ENCODE peak calls at places on chromosomes 11 and 22, in four cellular contexts. One of them, this sample, is unnamed.

GRCh38 chr11:94767701-94768601 is at the start of gene AMOTL1:
- DNase-seq in endothelial cell of umbilical vein: peak
- DNase-seq in HCT116: peak
- DNase-seq in adrenal gland: peak
- DNase-seq in this sample: peak

GRCh38 chr11:75524576-75525432 is 937 bp downstream of the GDPD5 start:
- DNase-seq in adrenal gland: peak
- DNase-seq in HCT116: no peak
- DNase-seq in endothelial cell of umbilical vein: peak
- DNase-seq in this sample: peak

GRCh38 chr11:126359431-126360048 is 4.1 kb downstream of the ST3GAL4 start:
- DNase-seq in endothelial cell of umbilical vein: no peak
- DNase-seq in adrenal gland: peak
- DNase-seq in HCT116: no peak
- DNase-seq in this sample: peak

GRCh38 chr22:35910013-35910860 is 118.4 kb downstream of the RBFOX2 start:
- DNase-seq in HCT116: no peak
- DNase-seq in endothelial cell of umbilical vein: peak
- DNase-seq in adrenal gland: no peak
- DNase-seq in this sample: no peak

GRCh38 chr11:10305262-10305963 is 540 bp downstream of the ADM start:
- DNase-seq in HCT116: no peak
- DNase-seq in endothelial cell of umbilical vein: no peak
- DNase-seq in adrenal gland: peak
- DNase-seq in this sample: peak

GRCh38 chr11:11806586-11806985 is 35.2 kb upstream of the USP47 start:
- DNase-seq in HCT116: no peak
- DNase-seq in endothelial cell of umbilical vein: no peak
- DNase-seq in adrenal gland: no peak
- DNase-seq in this sample: no peak

GRCh38 chr11:75773595-75774353 is 5.2 kb downstream of the DGAT2 start:
- DNase-seq in adrenal gland: no peak
- DNase-seq in endothelial cell of umbilical vein: no peak
- DNase-seq in HCT116: no peak
- DNase-seq in this sample: no peak

GRCh38 chr22:43566021-43566420 is 154.2 kb downstream of the MPPED1 start:
- DNase-seq in endothelial cell of umbilical vein: no peak
- DNase-seq in HCT116: no peak
- DNase-seq in adrenal gland: no peak
- DNase-seq in this sample: no peak

GRCh38 chr11:11044137-11044855 is 186.4 kb upstream of the ZBED5 start:
- DNase-seq in endothelial cell of umbilical vein: no peak
- DNase-seq in adrenal gland: no peak
- DNase-seq in HCT116: no peak
- DNase-seq in this sample: no peak

GRCh38 chr11:2688381-2689231 is 11.2 kb downstream of the KCNQ1OT1 start:
- DNase-seq in endothelial cell of umbilical vein: no peak
- DNase-seq in adrenal gland: peak
- DNase-seq in HCT116: no peak
- DNase-seq in this sample: no peak

GRCh38 chr22:39380331-39380730 is 19.2 kb upstream of the TAB1 start:
- DNase-seq in endothelial cell of umbilical vein: no peak
- DNase-seq in HCT116: no peak
- DNase-seq in adrenal gland: no peak
- DNase-seq in this sample: no peak

GRCh38 chr11:32210601-32211000 is 119.7 kb downstream of the RCN1 start:
- DNase-seq in endothelial cell of umbilical vein: no peak
- DNase-seq in HCT116: no peak
- DNase-seq in adrenal gland: no peak
- DNase-seq in this sample: no peak

GRCh38 chr11:79466411-79466810 is 25.6 kb upstream of the TENM4 start:
- DNase-seq in adrenal gland: no peak
- DNase-seq in endothelial cell of umbilical vein: no peak
- DNase-seq in HCT116: no peak
- DNase-seq in this sample: no peak

GRCh38 chr11:9953994-9954626 is 290.2 kb downstream of the SWAP70 start:
- DNase-seq in HCT116: no peak
- DNase-seq in adrenal gland: no peak
- DNase-seq in endothelial cell of umbilical vein: no peak
- DNase-seq in this sample: no peak

GRCh38 chr11:12124306-12124705 is 13.9 kb downstream of the MICAL2 start:
- DNase-seq in adrenal gland: no peak
- DNase-seq in HCT116: no peak
- DNase-seq in endothelial cell of umbilical vein: no peak
- DNase-seq in this sample: peak

GRCh38 chr11:35013514-35014191 is 97.2 kb downstream of the PDHX start:
- DNase-seq in endothelial cell of umbilical vein: no peak
- DNase-seq in adrenal gland: no peak
- DNase-seq in HCT116: no peak
- DNase-seq in this sample: no peak

GRCh38 chr11:2944953-2945756 is 15.9 kb upstream of the PHLDA2 start:
- DNase-seq in adrenal gland: peak
- DNase-seq in endothelial cell of umbilical vein: peak
- DNase-seq in HCT116: no peak
- DNase-seq in this sample: peak

GRCh38 chr11:76269247-76269646 is 62.9 kb upstream of the WNT11 start:
- DNase-seq in HCT116: no peak
- DNase-seq in endothelial cell of umbilical vein: no peak
- DNase-seq in adrenal gland: peak
- DNase-seq in this sample: no peak

GRCh38 chr22:40363059-40363458 is 7.3 kb upstream of the SGSM3 start:
- DNase-seq in endothelial cell of umbilical vein: no peak
- DNase-seq in adrenal gland: no peak
- DNase-seq in HCT116: no peak
- DNase-seq in this sample: no peak

GRCh38 chr11:6233984-6234313 is 487 bp downstream of the FHIP1B start:
- DNase-seq in endothelial cell of umbilical vein: no peak
- DNase-seq in HCT116: no peak
- DNase-seq in adrenal gland: no peak
- DNase-seq in this sample: no peak

GRCh38 chr11:6232899-6233298 is 1.5 kb downstream of the FHIP1B start:
- DNase-seq in HCT116: no peak
- DNase-seq in endothelial cell of umbilical vein: no peak
- DNase-seq in adrenal gland: no peak
- DNase-seq in this sample: peak

GRCh38 chr11:6237903-6238302 is 986 bp upstream of the CNGA4 start:
- DNase-seq in endothelial cell of umbilical vein: no peak
- DNase-seq in HCT116: no peak
- DNase-seq in adrenal gland: no peak
- DNase-seq in this sample: no peak

GRCh38 chr11:6237271-6237670 is 1.6 kb upstream of the CNGA4 start:
- DNase-seq in HCT116: no peak
- DNase-seq in adrenal gland: no peak
- DNase-seq in endothelial cell of umbilical vein: no peak
- DNase-seq in this sample: no peak

DNA sequence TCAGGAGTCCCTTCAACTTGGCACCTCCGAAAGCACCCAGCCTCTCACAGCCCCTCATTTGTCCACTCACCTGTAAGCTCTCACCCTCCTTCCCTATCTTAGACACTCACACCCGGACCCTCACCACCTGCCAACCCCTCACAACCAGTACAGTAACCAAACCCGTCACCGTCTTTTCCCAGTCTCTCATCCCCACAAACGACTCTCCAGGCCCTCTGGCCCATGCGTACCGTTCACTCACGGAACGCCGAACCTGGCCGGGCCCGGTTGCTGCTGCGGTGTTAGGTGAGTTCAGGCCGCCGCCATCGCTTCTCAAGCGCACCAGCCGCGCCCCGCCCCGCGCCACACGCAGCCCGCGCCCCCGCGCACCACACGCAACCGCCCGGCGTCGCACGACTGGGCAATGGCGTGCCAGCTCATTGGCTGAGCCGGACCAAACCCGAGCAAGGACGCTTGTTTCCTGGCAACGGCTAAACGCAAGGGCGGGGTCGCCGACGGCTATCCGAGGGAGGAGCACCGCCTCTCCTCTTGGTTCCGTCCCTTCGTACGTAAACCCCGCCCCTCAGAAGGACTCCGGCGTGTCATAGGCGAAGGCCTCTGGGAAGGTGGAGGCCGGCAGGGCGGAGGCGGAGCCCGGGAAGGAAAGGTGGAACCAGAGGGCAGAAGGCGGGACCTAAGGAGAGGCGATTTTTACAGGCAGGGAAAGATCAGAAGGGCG is at the start of gene FHIP1B:
- DNase-seq in HCT116: peak
- DNase-seq in adrenal gland: peak
- DNase-seq in endothelial cell of umbilical vein: peak
- DNase-seq in this sample: peak
- TF ChIP-seq POLR2A in HCT116: no peak
- TF ChIP-seq POLR2A in adrenal gland: peak
- TF ChIP-seq POLR2A in endothelial cell of umbilical vein: no peak
- TF ChIP-seq POLR2A in this sample: peak

GRCh38 chr22:31344369-31345330 is 1.5 kb downstream of the PATZ1 start:
- DNase-seq in HCT116: no peak
- DNase-seq in endothelial cell of umbilical vein: peak
- DNase-seq in adrenal gland: peak
- DNase-seq in this sample: peak

GRCh38 chr22:31345331-31346254 is 553 bp downstream of the PATZ1 start:
- DNase-seq in endothelial cell of umbilical vein: peak
- DNase-seq in HCT116: peak
- DNase-seq in adrenal gland: peak
- DNase-seq in this sample: peak

GRCh38 chr22:31347251-31348008 is 1.3 kb upstream of the PATZ1 start:
- DNase-seq in endothelial cell of umbilical vein: peak
- DNase-seq in adrenal gland: peak
- DNase-seq in HCT116: peak
- DNase-seq in this sample: peak

GRCh38 chr22:31346733-31347250 is 646 bp upstream of the PATZ1 start:
- DNase-seq in endothelial cell of umbilical vein: peak
- DNase-seq in adrenal gland: peak
- DNase-seq in HCT116: no peak
- DNase-seq in this sample: peak

DNA sequence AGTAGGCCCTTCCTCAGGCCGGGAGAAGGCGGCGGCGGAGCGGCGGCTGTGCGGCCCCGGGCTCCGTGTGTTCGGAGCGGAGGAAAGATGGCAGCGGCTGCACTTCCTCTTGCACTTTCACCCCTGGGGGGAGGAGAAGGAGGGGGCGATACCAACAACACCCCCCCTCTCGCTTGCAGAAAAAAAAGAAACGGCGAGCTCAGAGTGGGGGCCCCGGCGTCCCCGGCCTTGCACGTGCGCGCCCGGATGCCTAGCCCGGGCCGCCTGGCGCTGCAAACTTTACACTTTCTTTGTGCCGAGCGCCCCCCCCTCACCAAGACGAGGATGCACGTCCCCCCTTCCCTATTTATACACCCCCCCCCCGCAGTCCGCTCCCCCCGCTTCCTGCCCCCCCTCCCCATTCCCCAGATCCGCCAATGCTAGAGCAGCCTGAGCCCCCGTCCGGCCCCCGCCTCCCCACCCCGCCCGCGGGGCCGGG is at the start of gene PATZ1:
- DNase-seq in adrenal gland: peak
- DNase-seq in endothelial cell of umbilical vein: peak
- DNase-seq in HCT116: peak
- DNase-seq in this sample: peak
- TF ChIP-seq POLR2A in adrenal gland: no peak
- TF ChIP-seq POLR2A in endothelial cell of umbilical vein: peak
- TF ChIP-seq POLR2A in HCT116: no peak
- TF ChIP-seq POLR2A in this sample: no peak

GRCh38 chr11:1387521-1387920 is 2.2 kb upstream of the BRSK2 start:
- DNase-seq in endothelial cell of umbilical vein: no peak
- DNase-seq in adrenal gland: no peak
- DNase-seq in HCT116: no peak
- DNase-seq in this sample: no peak

GRCh38 chr11:1384206-1384965 is 5.3 kb upstream of the BRSK2 start:
- DNase-seq in HCT116: no peak
- DNase-seq in adrenal gland: no peak
- DNase-seq in endothelial cell of umbilical vein: no peak
- DNase-seq in this sample: no peak

GRCh38 chr11:1382429-1382828 is 7.3 kb upstream of the BRSK2 start:
- DNase-seq in adrenal gland: no peak
- DNase-seq in HCT116: no peak
- DNase-seq in endothelial cell of umbilical vein: no peak
- DNase-seq in this sample: no peak

GRCh38 chr11:1381793-1382425 is 7.8 kb upstream of the BRSK2 start:
- DNase-seq in HCT116: no peak
- DNase-seq in adrenal gland: no peak
- DNase-seq in endothelial cell of umbilical vein: no peak
- DNase-seq in this sample: no peak

DNA sequence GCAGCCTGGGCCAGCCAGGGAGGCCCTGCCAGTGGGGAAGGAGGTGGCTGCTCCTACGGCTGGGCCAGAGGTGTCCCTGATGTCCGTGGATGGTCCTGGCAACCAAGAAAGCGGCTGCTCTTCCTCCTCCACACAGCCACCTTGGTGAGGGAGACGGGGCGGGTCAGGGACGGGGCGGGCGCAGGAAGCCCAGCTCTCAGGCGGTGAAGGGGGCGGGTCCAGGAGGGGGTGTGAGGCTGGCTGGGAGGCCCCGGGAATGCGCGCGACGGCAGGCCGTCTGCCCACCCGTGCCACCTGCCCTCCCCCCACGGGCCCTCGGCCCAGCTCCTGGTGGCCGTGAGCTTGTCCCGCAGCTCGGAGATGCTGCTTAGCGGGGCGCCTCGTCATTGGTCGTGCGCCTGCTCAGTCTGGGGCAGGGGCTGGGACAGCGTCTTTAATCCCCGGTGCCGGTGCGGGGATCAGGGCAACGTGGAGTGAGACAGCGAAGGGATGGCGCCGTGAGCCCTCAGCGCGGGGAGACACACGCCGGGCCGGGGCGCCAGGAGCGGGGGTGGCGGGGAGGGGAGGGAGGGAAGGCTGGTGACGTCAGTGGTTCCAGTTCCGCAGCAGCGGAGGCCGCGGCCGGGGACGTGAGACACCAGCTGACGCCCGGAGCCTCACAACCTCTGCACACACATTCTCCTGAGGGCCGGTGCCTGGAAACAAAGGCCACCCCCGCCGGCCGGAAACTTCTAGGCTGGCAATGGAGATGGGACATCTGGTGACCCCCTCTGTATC is 6.7 kb upstream of the BRSK2 start:
- DNase-seq in endothelial cell of umbilical vein: peak
- DNase-seq in adrenal gland: peak
- DNase-seq in HCT116: peak
- DNase-seq in this sample: no peak
- TF ChIP-seq POLR2A in endothelial cell of umbilical vein: no peak
- TF ChIP-seq POLR2A in adrenal gland: no peak
- TF ChIP-seq POLR2A in HCT116: peak
- TF ChIP-seq POLR2A in this sample: no peak

DNA sequence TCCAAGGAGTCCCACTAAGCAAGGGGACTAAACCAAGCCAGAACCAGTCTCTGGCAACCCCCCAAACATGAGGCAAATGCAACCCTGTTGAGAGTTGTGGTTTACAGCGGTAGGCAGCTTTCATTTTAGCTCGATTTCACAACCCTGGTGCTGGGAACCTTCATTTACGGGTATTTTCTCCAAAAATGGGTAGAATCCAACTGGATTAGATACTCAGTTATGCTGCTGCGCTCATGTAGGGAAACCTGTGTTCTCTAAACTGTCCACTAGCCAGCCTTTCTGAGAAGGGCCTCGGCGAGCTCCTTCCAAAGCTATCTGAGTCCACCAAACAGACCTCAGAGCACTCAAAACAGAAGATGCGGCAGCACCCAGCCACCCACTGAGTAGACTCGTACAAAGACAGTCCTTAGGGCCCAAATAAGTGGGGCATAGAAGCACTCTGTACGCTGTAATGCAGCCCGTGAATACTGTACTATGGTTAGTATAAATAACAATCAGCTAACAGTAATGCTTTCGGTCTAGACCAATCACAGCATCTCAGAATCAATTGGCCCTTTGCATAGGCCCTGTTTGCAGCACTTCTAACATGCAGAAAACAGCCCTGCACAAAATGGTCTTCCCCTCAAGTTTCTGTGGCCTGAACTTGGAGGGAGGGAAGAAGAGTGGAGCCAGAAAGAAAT is 104.7 kb downstream of the ETS1 start:
- DNase-seq in HCT116: no peak
- DNase-seq in endothelial cell of umbilical vein: no peak
- DNase-seq in adrenal gland: no peak
- DNase-seq in this sample: no peak
- TF ChIP-seq POLR2A in HCT116: no peak
- TF ChIP-seq POLR2A in endothelial cell of umbilical vein: no peak
- TF ChIP-seq POLR2A in adrenal gland: no peak
- TF ChIP-seq POLR2A in this sample: no peak

This sample was measured in erythroblast.